ENCODE peak calls at places on chromosomes 13 and 19, in ten cellular contexts. I is GM23338, C is uterus, G is tibial nerve, D is A673, T is AG04450, P is bronchial epithelial cell, M is choroid plexus epithelial cell, F is RWPE2, E is lower lobe of right lung. S is an unnamed sample.

GRCh38 chr13:113094410-113094800 is 11.2 kb upstream of the F7 start:
- DNase-seq in I (no peak), C (no peak), G (no peak), D (no peak), T (no peak), P (no peak), M (no peak), F (no peak), E (peak; percentile 26), S (no peak)

GRCh38 chr19:7104783-7105447 is 35.4 kb downstream of the ZNF557 start:
- DNase-seq in I (no peak), C (no peak), G (no peak), D (no peak), T (no peak), P (no peak), M (no peak), F (no peak), E (no peak), S (no peak)

GRCh38 chr19:50518091-50519005 is 4.6 kb upstream of the ASPDH start:
- DNase-seq in I (peak; percentile 74), C (no peak), G (no peak), D (no peak), T (no peak), P (no peak), M (no peak), F (no peak), E (peak; percentile 46), S (no peak)

GRCh38 chr13:39253774-39254173 is 215.5 kb downstream of the NHLRC3 start:
- DNase-seq in I (no peak), C (no peak), G (no peak), D (peak; percentile 46), T (peak; percentile 2), P (peak; percentile 52), M (peak; percentile 83), F (no peak), E (no peak), S (peak; percentile 24)

GRCh38 chr19:36032251-36033104 is at the start of gene CLIP3:
- DNase-seq in I (peak; percentile 87), C (peak; percentile 87), G (no peak), D (peak; percentile 81), T (peak; percentile 32), P (no peak), M (peak; percentile 71), F (no peak), E (no peak), S (peak; percentile 74)

GRCh38 chr13:97262058-97262457 is 39.9 kb downstream of the MBNL2 start:
- DNase-seq in I (no peak), C (no peak), G (no peak), D (no peak), T (no peak), P (no peak), M (no peak), F (no peak), E (no peak), S (no peak)

GRCh38 chr19:43570174-43570791 is 5.0 kb downstream of the XRCC1 start:
- DNase-seq in I (peak; percentile 54), C (no peak), G (no peak), D (no peak), T (no peak), P (peak; percentile 80), M (no peak), F (no peak), E (no peak), S (no peak)

GRCh38 chr13:68523838-68524424 is 1293.8 kb upstream of the PCDH9 start:
- DNase-seq in I (no peak), C (no peak), G (no peak), D (no peak), T (no peak), P (no peak), M (no peak), F (no peak), E (no peak), S (no peak)

GRCh38 chr13:48294670-48295069 is 8.9 kb upstream of the RB1 start:
- DNase-seq in I (no peak), C (no peak), G (no peak), D (no peak), T (no peak), P (no peak), M (no peak), F (no peak), E (no peak), S (no peak)

GRCh38 chr19:38701455-38702063 is 42.7 kb downstream of the CAPN12 start:
- DNase-seq in I (no peak), C (no peak), G (no peak), D (no peak), T (no peak), P (no peak), M (peak; percentile 52), F (no peak), E (no peak), S (no peak)

GRCh38 chr19:33241530-33242101 is 16.0 kb upstream of the SLC7A10 start:
- DNase-seq in I (peak; percentile 55), C (peak; percentile 27), G (no peak), D (no peak), T (no peak), P (peak; percentile 29), M (peak; percentile 9), F (no peak), E (peak; percentile 69), S (no peak)

GRCh38 chr13:30923423-30923822 is 9.0 kb upstream of the TEX26 start:
- DNase-seq in I (no peak), C (no peak), G (no peak), D (no peak), T (no peak), P (peak; percentile 15), M (no peak), F (no peak), E (no peak), S (no peak)

GRCh38 chr13:51070005-51070649 is 40.9 kb downstream of the C13orf42 start:
- DNase-seq in I (peak; percentile 95), C (peak; percentile 87), G (peak; percentile 79), D (peak; percentile 85), T (peak; percentile 45), P (peak; percentile 67), M (peak; percentile 87), F (no peak), E (peak; percentile 87), S (peak; percentile 83)

DNA sequence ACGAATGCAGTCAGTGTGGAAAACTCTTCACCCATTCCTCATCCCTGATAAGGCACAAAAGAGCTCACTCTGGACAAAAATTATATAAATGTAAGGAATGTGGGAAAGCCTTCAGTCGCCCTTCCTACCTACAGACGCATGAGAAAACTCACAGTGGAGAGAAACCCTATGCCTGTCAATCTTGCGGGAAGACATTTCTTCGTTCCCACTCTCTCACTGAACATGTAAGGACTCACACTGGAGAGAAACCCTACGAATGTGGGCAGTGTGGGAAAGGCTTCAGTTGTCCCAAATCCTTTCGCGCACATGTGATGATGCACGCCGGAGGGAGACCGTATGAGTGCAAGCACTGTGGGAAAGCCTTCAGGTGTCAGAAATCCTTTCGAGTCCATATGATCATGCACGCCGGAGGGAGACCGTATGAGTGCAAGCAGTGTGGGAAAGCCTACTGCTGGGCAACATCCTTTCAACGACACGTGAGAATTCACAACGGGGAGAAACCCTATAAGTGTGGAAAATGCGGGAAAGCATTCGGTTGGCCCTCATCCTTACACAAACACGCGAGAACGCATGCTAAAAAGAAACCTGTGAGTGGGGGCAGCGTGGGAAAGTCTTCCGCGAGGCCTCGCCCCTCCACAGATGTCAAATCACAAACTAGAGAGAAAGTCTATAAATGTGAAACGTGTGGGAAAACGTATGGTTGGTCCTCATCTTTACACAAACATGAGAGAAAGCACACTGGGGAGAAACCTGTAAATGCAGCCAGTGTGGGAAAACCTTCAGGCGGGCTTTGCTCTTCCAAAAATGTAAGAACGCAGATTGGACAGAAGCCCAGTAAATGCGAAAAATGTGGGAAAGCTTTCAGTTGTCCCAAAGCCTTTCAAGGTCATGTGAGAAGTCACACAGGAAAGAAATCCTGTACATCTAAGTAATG is 10.5 kb downstream of the ZNF556 start:
- DNase-seq in I (no peak), C (no peak), G (no peak), D (no peak), T (no peak), P (no peak), M (no peak), F (no peak), E (no peak), S (no peak)
- TF ChIP-seq CTCF in I (no peak), C (no peak), G (no peak), D (no peak), T (no peak), P (no peak), M (no peak), F (no peak), E (no peak), S (no peak)

DNA sequence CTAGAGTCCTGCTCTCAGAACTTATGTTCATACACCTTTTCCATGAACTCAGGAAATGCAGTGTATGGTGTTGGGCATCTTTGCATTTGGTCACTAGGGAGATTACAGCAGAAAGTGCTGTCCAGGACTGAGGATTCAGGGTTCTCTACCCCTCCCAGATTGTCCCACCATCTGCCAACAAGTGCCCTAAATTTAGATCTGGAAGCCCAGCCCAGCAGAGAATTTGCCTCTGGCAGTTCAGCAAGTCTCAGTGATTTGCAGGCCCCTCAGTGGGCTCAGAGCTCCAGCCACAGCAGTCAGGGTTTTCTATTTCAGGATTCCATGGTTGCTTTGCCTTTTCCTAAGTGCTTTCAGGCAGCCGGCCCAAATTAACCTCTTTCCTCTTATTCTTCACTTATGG is 23.4 kb downstream of the CNFN start:
- DNase-seq in I (no peak), C (no peak), G (no peak), D (no peak), T (no peak), P (no peak), M (no peak), F (no peak), E (no peak), S (no peak)
- H3K4me3 ChIP-seq in I (no peak overlapping the region), C (no peak overlapping the region), G (no peak overlapping the region), D (no peak overlapping the region), T (no peak overlapping the region), P (no peak overlapping the region), M (no peak overlapping the region), F (no peak overlapping the region), E (no peak overlapping the region), S (no peak overlapping the region)

GRCh38 chr19:19386373-19386869 is 19.1 kb upstream of the GATAD2A start:
- DNase-seq in I (peak; percentile 52), C (no peak), G (no peak), D (no peak), T (no peak), P (no peak), M (no peak), F (no peak), E (no peak), S (no peak)
- TF ChIP-seq CTCF in I (peak; percentile 36), C (no peak), G (no peak), D (peak; percentile 40), T (peak; percentile 32), P (peak; percentile 35), M (peak; percentile 40), F (peak; percentile 32), E (no peak), S (peak; percentile 16)

DNA sequence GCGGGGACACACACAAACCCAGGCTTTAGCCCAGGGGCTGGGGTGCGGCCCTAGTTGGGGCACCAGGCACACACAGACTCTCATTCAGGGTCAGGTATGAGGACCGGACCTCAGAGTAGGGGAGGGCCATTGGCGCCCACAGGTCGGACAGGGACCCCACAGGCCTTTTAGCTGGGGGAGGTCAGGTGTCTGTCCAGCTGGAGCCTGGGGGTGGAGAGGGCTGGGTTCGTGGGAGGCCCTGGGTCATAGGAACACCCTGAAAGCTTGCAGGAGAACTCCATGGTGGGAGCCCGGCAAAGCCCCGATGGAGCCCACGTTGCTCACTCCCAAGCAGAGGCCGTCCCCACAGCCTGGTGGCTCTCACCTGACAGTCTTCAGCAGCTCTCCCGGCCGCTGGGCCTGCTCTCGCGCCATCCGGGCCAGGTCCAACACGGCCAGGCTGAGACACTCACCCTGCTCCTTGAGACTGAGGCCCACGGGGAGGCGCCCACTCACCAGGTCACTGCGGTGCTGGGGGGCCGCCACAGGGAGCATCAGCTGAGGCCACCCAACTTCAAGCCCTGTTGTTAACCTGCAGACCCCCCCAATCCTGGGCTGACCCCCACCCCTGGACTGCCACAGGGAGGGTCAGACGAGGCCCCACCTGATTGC is 5.0 kb downstream of the JAK3 start:
- DNase-seq in I (no peak), C (no peak), G (no peak), D (no peak), T (no peak), P (no peak), M (no peak), F (no peak), E (no peak), S (no peak)
- H3K4me3 ChIP-seq in I (peak overlapping the region; percentile 73), C (peak overlapping the region; percentile 41), G (no peak overlapping the region), D (peak overlapping the region; percentile 47), T (peak overlapping the region; percentile 52), P (peak overlapping the region; percentile 54), M (peak overlapping the region; percentile 54), F (peak overlapping the region; percentile 48), E (no peak overlapping the region), S (peak overlapping the region; percentile 38)

S was measured in fibroblast of pulmonary artery.